ENCODE peak calls at places on chromosome 13, in four cellular contexts. Q, I, O and D are unnamed samples.

GRCh38 chr13:102770435-102770834 is 3.2 kb downstream of the TEX30 start:
- DNase-seq in I (no peak), O (peak; percentile 13), Q (no peak), D (no peak)

GRCh38 chr13:34411881-34412280 is 530.2 kb upstream of the NBEA start:
- DNase-seq in I (no peak), O (no peak), Q (no peak), D (no peak)

GRCh38 chr13:33004454-33004853 is 11.8 kb upstream of the KL start:
- DNase-seq in Q (no peak), I (no peak), O (peak; percentile 68), D (no peak)

GRCh38 chr13:111354789-111355188 is 34.3 kb downstream of the TEX29 start:
- DNase-seq in O (no peak), I (no peak), Q (no peak), D (no peak)

GRCh38 chr13:107864543-107865460 is 350.5 kb downstream of the LIG4 start:
- DNase-seq in I (peak; percentile 14), Q (peak; percentile 56), O (peak; percentile 80), D (no peak)

GRCh38 chr13:45314822-45315221 is 26.2 kb downstream of the TPT1 start:
- DNase-seq in Q (no peak), I (no peak), O (no peak), D (no peak)

GRCh38 chr13:30808600-30808999 is 73.3 kb downstream of the ALOX5AP start:
- DNase-seq in Q (no peak), O (no peak), I (no peak), D (no peak)

GRCh38 chr13:46629811-46630413 is 76.9 kb downstream of the LRCH1 start:
- DNase-seq in I (no peak), Q (no peak), O (no peak), D (no peak)

GRCh38 chr13:75749407-75749806 is 113.3 kb downstream of the LMO7 start:
- DNase-seq in O (peak; percentile 39), Q (peak; percentile 29), I (no peak), D (no peak)

GRCh38 chr13:91185294-91185863 is 162.1 kb upstream of the MIR17HG start:
- DNase-seq in Q (peak; percentile 1), I (no peak), O (peak; percentile 46), D (no peak)

GRCh38 chr13:70253411-70253810 is 145.2 kb upstream of the KLHL1 start:
- DNase-seq in O (no peak), I (no peak), Q (peak; percentile 1), D (no peak)

GRCh38 chr13:21256351-21256761 is 79.9 kb downstream of the MRPL57 start:
- DNase-seq in I (no peak), Q (no peak), O (no peak), D (no peak)

GRCh38 chr13:89279374-89279773 is 1608.2 kb downstream of the SLITRK5 start:
- DNase-seq in O (peak; percentile 0), Q (no peak), I (no peak), D (no peak)

GRCh38 chr13:39665763-39666162 is 10.3 kb downstream of the COG6 start:
- DNase-seq in I (no peak), O (no peak), Q (no peak), D (no peak)

GRCh38 chr13:46355906-46356305 is 31.1 kb downstream of the RUBCNL start:
- DNase-seq in O (no peak), Q (no peak), I (no peak), D (no peak)

GRCh38 chr13:72379581-72379980 is 347.8 kb downstream of the MZT1 start:
- DNase-seq in I (no peak), Q (peak; percentile 68), O (no peak), D (no peak)

GRCh38 chr13:33218426-33218825 is 67.1 kb downstream of the STARD13 start:
- DNase-seq in Q (no peak), O (no peak), I (no peak), D (no peak)

GRCh38 chr13:33721719-33722118 is 96.2 kb upstream of the RFC3 start:
- DNase-seq in O (peak; percentile 64), I (no peak), Q (peak; percentile 67), D (no peak)

GRCh38 chr13:96053003-96053703 is at the start of gene UGGT2:
- DNase-seq in I (peak; percentile 85), Q (peak; percentile 91), O (peak; percentile 96), D (peak; percentile 70)

GRCh38 chr13:27592865-27593264 is 27.5 kb downstream of the LNX2 start:
- DNase-seq in O (no peak), I (no peak), Q (no peak), D (no peak)

GRCh38 chr13:94251801-94252200 is 227.7 kb downstream of the DCT start:
- DNase-seq in Q (peak; percentile 11), O (peak; percentile 61), I (no peak), D (no peak)

GRCh38 chr13:31945202-31945978 is 86.2 kb upstream of the FRY start:
- DNase-seq in O (peak; percentile 78), I (peak; percentile 63), Q (peak; percentile 60), D (peak; percentile 75)

GRCh38 chr13:93861818-93862217 is 617.7 kb downstream of the DCT start:
- DNase-seq in Q (peak; percentile 93), I (no peak), O (peak; percentile 82), D (no peak)

GRCh38 chr13:76489299-76489698 is 396.9 kb downstream of the KCTD12 start:
- DNase-seq in Q (no peak), O (no peak), I (no peak), D (no peak)

GRCh38 chr13:68304287-68304893 is 1074.3 kb upstream of the PCDH9 start:
- DNase-seq in Q (no peak), O (peak; percentile 19), I (no peak), D (no peak)

GRCh38 chr13:60351326-60351725 is 45.7 kb upstream of the TDRD3 start:
- DNase-seq in O (peak; percentile 80), Q (peak; percentile 78), I (peak; percentile 12), D (no peak)

GRCh38 chr13:67996101-67996500 is 766.0 kb upstream of the PCDH9 start:
- DNase-seq in O (no peak), Q (no peak), I (no peak), D (no peak)

GRCh38 chr13:46265292-46265691 is 53.6 kb downstream of the LRRC63 start:
- DNase-seq in Q (no peak), O (no peak), I (no peak), D (no peak)

GRCh38 chr13:20182231-20182846 is 10.4 kb downstream of the GJB2 start:
- DNase-seq in I (peak; percentile 33), O (peak; percentile 86), Q (peak; percentile 38), D (no peak)

GRCh38 chr13:42981853-42982252 is 10.2 kb downstream of the EPSTI1 start:
- DNase-seq in Q (no peak), I (no peak), O (no peak), D (no peak)

GRCh38 chr13:108213946-108214345 is 1.4 kb downstream of the LIG4 start:
- DNase-seq in I (no peak), Q (no peak), O (no peak), D (no peak)

GRCh38 chr13:23436680-23437079 is 3.2 kb upstream of the SACS start:
- DNase-seq in O (no peak), I (no peak), Q (no peak), D (no peak)

GRCh38 chr13:110921209-110921608 is 6.3 kb upstream of the ANKRD10 start:
- DNase-seq in O (no peak), Q (no peak), I (no peak), D (no peak)

GRCh38 chr13:99193152-99193551 is 7.5 kb upstream of the UBAC2 start:
- DNase-seq in O (no peak), I (no peak), Q (no peak), D (no peak)

GRCh38 chr13:99198630-99199029 is 2.0 kb upstream of the UBAC2 start:
- DNase-seq in Q (no peak), I (no peak), O (no peak), D (no peak)

GRCh38 chr13:99197257-99197651 is 3.4 kb upstream of the UBAC2 start:
- DNase-seq in I (no peak), Q (no peak), O (no peak), D (no peak)

GRCh38 chr13:99199541-99200432 is 867 bp upstream of the UBAC2 start:
- DNase-seq in I (no peak), Q (no peak), O (peak; percentile 13), D (no peak)

DNA sequence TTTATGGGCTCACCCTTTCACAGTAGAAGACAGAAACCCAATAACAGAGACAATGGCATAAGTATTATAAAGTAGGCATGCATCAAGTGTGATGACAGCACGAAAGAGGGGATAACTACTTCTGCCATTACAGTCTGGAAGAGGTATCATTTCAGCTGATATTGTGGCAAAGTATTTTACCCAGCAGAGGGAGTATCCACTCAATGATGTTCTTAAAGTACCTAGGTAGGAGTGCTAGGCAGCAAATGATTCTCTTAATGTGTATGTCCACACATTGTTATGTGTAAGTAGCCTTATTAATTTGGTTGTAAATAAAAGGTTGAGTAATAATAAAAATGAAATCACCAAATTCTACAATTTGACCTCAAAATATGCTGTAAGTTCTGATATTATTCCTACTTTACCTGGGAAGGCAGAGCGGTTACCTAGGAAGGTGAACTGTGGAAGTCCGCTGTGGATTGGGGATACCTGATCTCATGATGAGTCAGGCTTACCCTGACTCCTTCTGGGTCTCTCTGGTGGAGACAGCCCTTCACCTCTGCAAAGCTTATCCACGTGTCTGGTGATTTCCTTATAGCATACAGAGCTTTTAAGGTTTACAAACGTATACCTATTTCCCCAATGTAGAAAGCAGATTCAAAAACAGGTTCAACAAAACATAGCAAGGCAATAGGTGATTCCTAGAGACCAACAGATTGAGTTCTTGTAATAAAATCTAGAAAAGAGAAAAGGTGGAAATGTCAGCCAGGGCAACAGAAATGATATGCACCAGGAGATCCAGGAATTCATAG is 4.0 kb upstream of the UBAC2 start:
- DNase-seq in Q (no peak), O (peak; percentile 9), I (no peak), D (no peak)
- TF ChIP-seq CTCF in Q (peak; percentile 27), O (no peak), I (no peak), D (no peak)

DNA sequence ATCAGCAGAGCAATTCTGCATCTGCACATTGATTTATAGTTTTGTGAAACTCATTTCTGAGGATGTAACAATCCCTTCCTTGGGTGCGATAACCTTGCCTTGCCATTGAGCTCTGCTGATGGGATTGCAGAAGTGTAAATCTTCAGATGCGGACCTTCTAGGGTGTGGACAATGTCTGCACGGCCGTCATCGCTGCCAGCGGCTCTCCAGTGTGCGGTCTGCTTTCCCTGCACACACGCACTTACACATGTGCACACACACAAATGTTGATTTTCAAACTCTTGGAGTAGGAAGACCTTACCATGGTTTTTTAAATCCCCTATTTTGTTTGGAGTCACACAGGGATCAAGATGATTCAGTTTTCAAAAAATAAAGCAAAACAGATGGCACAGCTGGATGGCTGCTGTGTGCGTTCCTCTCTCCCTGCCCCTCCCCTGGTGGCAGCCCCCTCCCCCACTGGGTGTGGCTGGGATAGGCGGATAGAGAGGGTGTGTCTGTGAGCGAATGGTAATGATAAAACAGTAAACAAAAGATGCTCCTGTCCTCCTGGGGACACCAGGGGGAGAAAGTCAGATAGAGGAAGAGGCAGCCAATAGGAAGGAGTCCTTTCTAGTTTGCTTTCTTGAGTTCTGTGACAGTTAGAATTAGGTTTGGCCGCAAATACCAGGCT is 6.3 kb downstream of the TMEM255B start:
- DNase-seq in O (no peak), Q (no peak), I (no peak), D (no peak)
- TF ChIP-seq CTCF in O (no peak), Q (no peak), I (no peak), D (no peak)

GRCh38 chr13:84648069-84648640 is 765.9 kb upstream of the SLITRK1 start:
- DNase-seq in Q (no peak), I (no peak), O (peak; percentile 29), D (no peak)
- TF ChIP-seq CTCF in Q (no peak), I (no peak), O (peak; percentile 21), D (no peak)

GRCh38 chr13:74687452-74688180 is 553.4 kb upstream of the KLF12 start:
- DNase-seq in I (no peak), O (no peak), Q (no peak), D (no peak)

GRCh38 chr13:74681891-74682290 is 547.7 kb upstream of the KLF12 start:
- DNase-seq in O (no peak), I (no peak), Q (no peak), D (no peak)

GRCh38 chr13:74678308-74678958 is 544.2 kb upstream of the KLF12 start:
- DNase-seq in I (no peak), O (no peak), Q (no peak), D (no peak)

GRCh38 chr13:74683411-74683810 is 549.2 kb upstream of the KLF12 start:
- DNase-seq in I (no peak), Q (no peak), O (peak; percentile 22), D (no peak)
- TF ChIP-seq CTCF in I (no peak), Q (peak; percentile 41), O (peak; percentile 22), D (no peak)